ENCODE peak calls at places on chromosomes 4 and X, in five cellular contexts. E, F, J, L and O are unnamed samples.

GRCh38 chr4:169070895-169071218 is 60.8 kb upstream of the CBR4 start:
- DNase-seq in J (no peak), F (no peak), L (no peak), E (no peak), O (peak)

GRCh38 chrX:40552768-40553167 is 28.0 kb upstream of the ATP6AP2 start:
- DNase-seq in E (no peak), J (no peak), L (no peak), F (peak), O (no peak)

GRCh38 chr4:183828125-183828524 is 77.0 kb upstream of the STOX2 start:
- DNase-seq in J (no peak), L (no peak), F (no peak), E (no peak), O (no peak)

GRCh38 chrX:48786341-48786800 is at the start of gene GATA1:
- DNase-seq in F (no peak), E (peak), J (no peak), L (no peak), O (no peak)

GRCh38 chr4:52685316-52685715 is 26.2 kb upstream of the USP46 start:
- DNase-seq in J (no peak), L (no peak), F (no peak), E (no peak), O (no peak)

GRCh38 chr4:67776746-67777145 is 22.6 kb upstream of the GNRHR start:
- DNase-seq in E (no peak), J (no peak), F (no peak), L (no peak), O (no peak)

GRCh38 chr4:4875147-4875546 is 15.7 kb downstream of the MSX1 start:
- DNase-seq in E (no peak), F (peak), J (no peak), L (no peak), O (no peak)

GRCh38 chr4:37453004-37453360 is 208.4 kb downstream of the NWD2 start:
- DNase-seq in F (peak), J (no peak), E (peak), L (peak), O (peak)

GRCh38 chrX:39652336-39652735 is 445.4 kb downstream of the BCOR start:
- DNase-seq in L (no peak), E (peak), F (peak), J (no peak), O (no peak)

GRCh38 chr4:149735796-149736195 is 79.8 kb downstream of the IQCM start:
- DNase-seq in E (no peak), J (no peak), F (no peak), L (no peak), O (no peak)

GRCh38 chr4:177489847-177490246 is 47.6 kb upstream of the AGA start:
- DNase-seq in E (no peak), J (no peak), F (no peak), L (no peak), O (no peak)

GRCh38 chr4:8532245-8532781 is 47.9 kb upstream of the GPR78 start:
- DNase-seq in L (no peak), F (no peak), J (no peak), E (no peak), O (no peak)

GRCh38 chr4:16938641-16939040 is 40.2 kb upstream of the LDB2 start:
- DNase-seq in J (no peak), L (no peak), E (peak), F (no peak), O (no peak)

GRCh38 chrX:136202889-136203288 is 48.3 kb downstream of the MAP7D3 start:
- DNase-seq in L (no peak), F (no peak), E (no peak), J (no peak), O (no peak)

GRCh38 chr4:151565583-151565982 is 156.6 kb downstream of the FHIP1A start:
- DNase-seq in F (no peak), J (no peak), E (no peak), L (no peak), O (no peak)

GRCh38 chr4:128403586-128403985 is 116.0 kb upstream of the PGRMC2 start:
- DNase-seq in J (no peak), E (no peak), F (no peak), L (no peak), O (no peak)

GRCh38 chrX:150567645-150568319 is 639 bp upstream of the MTM1 start:
- DNase-seq in E (no peak), F (peak), L (no peak), J (no peak), O (no peak)

GRCh38 chr4:121769341-121769740 is 4.4 kb upstream of the SMIM43 start:
- DNase-seq in L (no peak), F (no peak), E (no peak), J (no peak), O (no peak)

GRCh38 chr4:16259531-16260246 is 33.4 kb upstream of the TAPT1 start:
- DNase-seq in E (no peak), F (no peak), J (no peak), L (no peak), O (no peak)

GRCh38 chrX:10833299-10834169 is 213.1 kb upstream of the MID1 start:
- DNase-seq in F (peak), E (no peak), L (peak), J (no peak), O (peak)

GRCh38 chr4:69058410-69059059 is 37.7 kb upstream of the UGT2B7 start:
- DNase-seq in F (peak), E (no peak), L (no peak), J (no peak), O (no peak)

GRCh38 chr4:69056921-69057562 is 39.2 kb upstream of the UGT2B7 start:
- DNase-seq in E (no peak), F (no peak), J (no peak), L (no peak), O (no peak)

GRCh38 chr4:69057620-69058409 is 38.5 kb upstream of the UGT2B7 start:
- DNase-seq in L (peak), E (no peak), J (no peak), F (peak), O (peak)

GRCh38 chr4:69064391-69064790 is 31.9 kb upstream of the UGT2B7 start:
- DNase-seq in F (no peak), L (no peak), J (no peak), E (no peak), O (no peak)

GRCh38 chr4:69060651-69061308 is 35.5 kb upstream of the UGT2B7 start:
- DNase-seq in F (peak), L (no peak), E (no peak), J (no peak), O (no peak)
- TF ChIP-seq CTCF in F (peak), L (no peak), E (peak), J (no peak), O (peak)

DNA sequence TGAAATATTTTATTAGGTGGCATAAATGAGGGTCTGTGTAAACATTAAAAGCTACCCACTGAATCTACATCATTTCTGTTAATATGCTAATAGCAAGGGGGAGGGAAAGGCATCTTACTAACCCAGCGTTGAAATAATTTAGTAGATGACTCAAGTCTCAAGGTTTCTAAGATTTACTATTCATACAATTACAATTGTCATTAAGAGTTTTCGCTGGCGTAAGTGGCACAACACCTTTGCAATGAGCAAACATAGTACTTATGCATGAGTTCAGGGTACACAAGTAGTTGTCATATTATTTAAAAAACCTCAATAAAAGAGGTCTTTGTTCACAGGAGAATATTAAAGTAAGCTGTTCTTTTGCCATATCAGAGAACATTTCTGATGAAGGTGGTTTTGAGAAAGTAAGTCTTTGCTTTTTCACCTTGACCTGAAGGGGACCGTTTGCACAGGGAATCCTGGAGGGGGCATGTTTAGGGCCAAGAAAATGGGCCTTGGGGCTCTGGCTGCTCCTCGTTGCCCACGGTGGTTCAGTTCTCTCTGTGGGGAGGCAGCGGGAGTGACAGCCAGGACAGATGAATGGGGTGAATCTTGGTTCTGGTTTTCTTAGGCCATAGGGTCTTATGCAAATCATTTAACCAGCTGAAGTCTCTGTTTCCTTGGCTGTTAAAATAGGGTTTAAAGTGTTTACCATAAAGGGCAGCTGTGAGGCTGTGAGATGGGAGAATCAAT is 4.4 kb upstream of the RHOH start:
- DNase-seq in F (no peak), L (no peak), J (no peak), E (no peak), O (no peak)
- TF ChIP-seq CTCF in F (no peak), L (no peak), J (no peak), E (no peak), O (no peak)

GRCh38 chr4:156113138-156113537 is 159.5 kb upstream of the CTSO start:
- DNase-seq in E (no peak), L (no peak), F (no peak), J (no peak), O (no peak)
- TF ChIP-seq CTCF in E (peak), L (peak), F (peak), J (no peak), O (peak)

GRCh38 chr4:186037692-186038658 is 31.0 kb upstream of the TLR3 start:
- DNase-seq in F (peak), J (no peak), L (peak), E (peak), O (peak)
- TF ChIP-seq CTCF in F (peak), J (peak), L (peak), E (peak), O (peak)

GRCh38 chrX:114615765-114616164 is 31.9 kb downstream of the HTR2C start:
- DNase-seq in E (no peak), F (no peak), L (no peak), J (no peak), O (no peak)

DNA sequence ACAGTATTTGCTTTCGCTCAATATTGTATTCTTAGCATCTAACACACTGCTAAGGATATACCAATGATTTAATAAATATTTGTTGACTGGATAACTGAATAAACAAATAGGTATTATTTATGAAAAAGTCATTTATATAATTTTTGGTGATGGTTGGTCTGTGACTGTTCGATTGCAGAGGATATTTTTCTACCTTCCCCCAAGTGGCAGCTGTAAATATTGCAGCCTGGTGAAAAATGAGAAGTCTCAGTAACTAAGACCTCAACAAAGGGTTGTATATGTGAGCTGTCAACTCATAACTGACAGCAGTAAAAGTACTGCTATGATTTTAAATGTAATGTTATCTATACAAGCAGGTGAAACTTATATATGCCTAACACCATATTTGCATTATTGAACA is 36.0 kb downstream of the HTR2C start:
- DNase-seq in E (peak), F (no peak), L (peak), J (no peak), O (no peak)
- TF ChIP-seq CTCF in E (peak), F (peak), L (peak), J (no peak), O (peak)

GRCh38 chrX:87337267-87337666 is 180.3 kb upstream of the KLHL4 start:
- DNase-seq in L (no peak), F (no peak), J (no peak), E (no peak), O (no peak)

GRCh38 chrX:87338510-87338909 is 179.1 kb upstream of the KLHL4 start:
- DNase-seq in E (no peak), L (no peak), J (no peak), F (peak), O (peak)
- TF ChIP-seq CTCF in E (peak), L (peak), J (no peak), F (peak), O (peak)

GRCh38 chr4:61427818-61428495 is 227.8 kb downstream of the ADGRL3 start:
- DNase-seq in E (no peak), F (no peak), J (no peak), L (no peak), O (no peak)

GRCh38 chr4:61425315-61425714 is 225.2 kb downstream of the ADGRL3 start:
- DNase-seq in L (no peak), J (no peak), E (no peak), F (no peak), O (no peak)

GRCh38 chr4:61428950-61429349 is 228.8 kb downstream of the ADGRL3 start:
- DNase-seq in F (no peak), J (no peak), L (no peak), E (no peak), O (no peak)

GRCh38 chr4:61426229-61426628 is 226.1 kb downstream of the ADGRL3 start:
- DNase-seq in J (no peak), F (no peak), E (no peak), L (no peak), O (no peak)

DNA sequence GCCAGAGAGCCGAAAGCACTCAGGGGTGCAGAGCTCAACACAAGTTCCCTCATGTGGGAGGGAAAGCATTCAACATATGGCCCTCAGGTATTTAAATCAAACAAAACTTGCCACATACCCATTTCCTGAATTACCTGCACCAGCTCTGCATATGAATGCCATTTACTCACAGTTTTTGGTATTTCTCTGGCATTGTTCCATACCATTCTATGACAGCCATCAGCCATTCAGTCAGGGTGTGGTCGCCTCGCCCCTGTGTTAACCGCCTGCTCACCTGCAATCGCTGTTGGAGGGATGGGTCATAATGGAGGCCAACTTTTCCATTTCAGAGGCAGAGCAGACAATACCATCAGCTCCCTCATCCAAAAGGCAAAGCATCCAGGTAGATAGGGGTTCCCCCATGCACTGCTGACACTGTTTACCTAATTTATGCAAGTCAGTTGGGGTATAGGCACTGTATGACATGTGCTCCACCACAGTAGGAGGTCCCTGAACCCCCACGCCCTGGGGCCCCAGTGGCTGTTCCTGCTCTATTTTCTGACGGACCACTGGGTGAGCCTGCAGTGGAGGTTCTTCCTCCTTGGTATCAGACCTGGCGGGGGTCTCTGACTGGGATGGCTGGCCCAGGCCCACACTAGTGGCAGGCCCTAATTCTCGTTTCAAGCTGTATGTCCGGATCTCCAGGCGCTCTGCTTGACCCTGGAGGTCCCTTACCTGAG is 227.1 kb downstream of the ADGRL3 start:
- DNase-seq in F (no peak), J (no peak), L (no peak), E (no peak), O (no peak)
- TF ChIP-seq CTCF in F (no peak), J (no peak), L (no peak), E (no peak), O (no peak)